ENCODE peak calls at places on chromosomes 1 and 21, in six cellular contexts. F is K562, K is endothelial cell of umbilical vein, A is A549, H is HepG2, P is GM12878. R is an unnamed sample.

GRCh38 chr1:17675681-17676243 is 79.4 kb upstream of the ACTL8 start:
- DNase-seq in F (no peak), P (no peak), H (no peak), A (no peak), K (no peak), R (no peak)

GRCh38 chr1:85473390-85473789 is 8.4 kb upstream of the DDAH1 start:
- DNase-seq in A (peak; percentile 73), P (no peak), H (peak; percentile 10), K (no peak), F (no peak), R (no peak)

GRCh38 chr1:173477286-173478098 is at the start of gene PRDX6:
- DNase-seq in H (peak; percentile 48), A (no peak), F (no peak), K (peak; percentile 80), P (no peak), R (peak; percentile 87)

GRCh38 chr1:43036932-43037331 is 78.3 kb upstream of the SLC2A1 start:
- DNase-seq in F (no peak), K (no peak), A (no peak), P (no peak), H (no peak), R (no peak)

GRCh38 chr1:43789604-43790288 is 82.4 kb downstream of the ST3GAL3 start:
- DNase-seq in H (no peak), F (no peak), P (no peak), K (no peak), A (no peak), R (no peak)

GRCh38 chr1:206002833-206003532 is at the start of gene RAB7B:
- DNase-seq in K (no peak), F (no peak), P (no peak), A (no peak), H (no peak), R (no peak)

GRCh38 chr1:14877224-14877623 is 276.3 kb upstream of the TMEM51 start:
- DNase-seq in H (no peak), P (no peak), K (no peak), A (no peak), F (peak; percentile 45), R (no peak)

GRCh38 chr1:202562443-202563060 is 147.7 kb downstream of the SYT2 start:
- DNase-seq in H (no peak), F (no peak), A (no peak), K (no peak), P (no peak), R (no peak)

GRCh38 chr1:7938070-7938469 is 2.6 kb downstream of the TNFRSF9 start:
- DNase-seq in H (no peak), F (no peak), K (no peak), P (no peak), A (no peak), R (no peak)

GRCh38 chr1:248521856-248522255 is 14.0 kb downstream of the OR2G6 start:
- DNase-seq in K (no peak), H (no peak), F (no peak), P (no peak), A (no peak), R (no peak)

GRCh38 chr1:31434979-31435378 is 22.0 kb downstream of the SERINC2 start:
- DNase-seq in A (no peak), K (no peak), F (no peak), P (no peak), H (no peak), R (no peak)

GRCh38 chr1:74010206-74010605 is 187.8 kb downstream of the LRRIQ3 start:
- DNase-seq in H (peak; percentile 16), K (no peak), F (no peak), P (no peak), A (no peak), R (peak; percentile 33)

GRCh38 chr1:176033879-176034278 is 173.2 kb downstream of the COP1 start:
- DNase-seq in H (no peak), K (peak; percentile 64), P (no peak), F (no peak), A (no peak), R (no peak)

GRCh38 chr1:46187106-46187869 is 10.9 kb downstream of the POMGNT1 start:
- DNase-seq in P (no peak), H (no peak), K (no peak), F (no peak), A (no peak), R (no peak)

GRCh38 chr1:192831706-192832355 is 23.0 kb downstream of the RGS2 start:
- DNase-seq in A (no peak), K (no peak), P (no peak), H (no peak), F (no peak), R (no peak)

GRCh38 chr1:111600886-111601386 is 18.7 kb upstream of the RAP1A start:
- DNase-seq in A (no peak), K (no peak), F (no peak), H (no peak), P (peak; percentile 98), R (no peak)

GRCh38 chr21:38438476-38438893 is 59.8 kb downstream of the ERG start:
- DNase-seq in F (no peak), K (peak; percentile 67), A (peak; percentile 19), H (no peak), P (no peak), R (peak; percentile 30)

GRCh38 chr1:168485048-168485447 is 58.7 kb downstream of the XCL2 start:
- DNase-seq in A (no peak), P (no peak), K (no peak), H (no peak), F (no peak), R (no peak)

GRCh38 chr1:92623187-92623778 is 136.6 kb upstream of the GFI1 start:
- DNase-seq in A (peak; percentile 3), P (no peak), F (peak; percentile 8), K (peak; percentile 28), H (peak; percentile 10), R (peak; percentile 56)

GRCh38 chr1:179126338-179127060 is 44.6 kb downstream of the TOR3A start:
- DNase-seq in F (no peak), H (no peak), A (no peak), P (no peak), K (peak; percentile 63), R (no peak)

GRCh38 chr21:36710729-36711048 is 11.8 kb downstream of the SIM2 start:
- DNase-seq in F (peak; percentile 52), A (no peak), P (no peak), H (no peak), K (no peak), R (peak; percentile 71)

GRCh38 chr1:159190441-159190840 is 14.2 kb upstream of the ACKR1 start:
- DNase-seq in K (no peak), F (no peak), P (no peak), A (no peak), H (no peak), R (no peak)

GRCh38 chr21:41932191-41932575 is 21.6 kb downstream of the C2CD2 start:
- DNase-seq in A (peak; percentile 68), K (peak; percentile 69), H (no peak), P (no peak), F (peak; percentile 43), R (no peak)

GRCh38 chr1:5648410-5649165 is 343.6 kb downstream of the NPHP4 start:
- DNase-seq in P (no peak), A (no peak), F (no peak), H (peak; percentile 52), K (no peak), R (peak; percentile 38)

GRCh38 chr1:24108334-24109165 is 3.4 kb downstream of the MYOM3 start:
- DNase-seq in H (peak; percentile 75), K (peak; percentile 68), F (peak; percentile 34), P (no peak), A (peak; percentile 68), R (no peak)

GRCh38 chr1:226964068-226964425 is 24.0 kb downstream of the COQ8A start:
- DNase-seq in F (no peak), K (no peak), P (no peak), H (no peak), A (no peak), R (peak; percentile 43)

GRCh38 chr1:168811213-168811612 is 82.2 kb upstream of the DPT start:
- DNase-seq in K (no peak), H (peak; percentile 52), F (no peak), A (peak; percentile 34), P (no peak), R (no peak)

GRCh38 chr1:110487676-110488075 is 31.3 kb downstream of the KCNA10 start:
- DNase-seq in A (no peak), P (no peak), K (no peak), H (no peak), F (no peak), R (no peak)

DNA sequence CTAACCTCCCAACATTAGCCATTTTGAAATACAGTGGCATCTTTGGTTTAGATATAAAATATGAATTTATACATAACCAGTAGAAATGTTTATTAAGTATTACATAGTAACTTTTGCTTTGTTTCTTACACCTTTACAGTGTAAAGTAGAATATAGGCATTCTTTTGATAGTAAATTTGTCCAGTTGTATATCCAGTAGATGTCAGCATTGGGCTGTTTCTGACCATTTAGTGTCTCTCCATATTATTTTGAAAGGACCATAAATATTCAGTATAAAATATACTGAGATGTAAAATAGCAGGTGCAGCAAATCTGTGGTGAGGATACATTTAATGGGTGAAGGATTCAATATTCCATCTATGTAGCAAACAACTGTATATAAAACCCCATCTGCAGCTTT is 115.8 kb upstream of the ZRANB2 start:
- DNase-seq in A (no peak), F (no peak), K (peak; percentile 16), P (no peak), H (no peak), R (peak; percentile 20)
- TF ChIP-seq CTCF in A (peak; percentile 18), F (no peak), K (no peak), P (no peak), H (no peak), R (no peak)

DNA sequence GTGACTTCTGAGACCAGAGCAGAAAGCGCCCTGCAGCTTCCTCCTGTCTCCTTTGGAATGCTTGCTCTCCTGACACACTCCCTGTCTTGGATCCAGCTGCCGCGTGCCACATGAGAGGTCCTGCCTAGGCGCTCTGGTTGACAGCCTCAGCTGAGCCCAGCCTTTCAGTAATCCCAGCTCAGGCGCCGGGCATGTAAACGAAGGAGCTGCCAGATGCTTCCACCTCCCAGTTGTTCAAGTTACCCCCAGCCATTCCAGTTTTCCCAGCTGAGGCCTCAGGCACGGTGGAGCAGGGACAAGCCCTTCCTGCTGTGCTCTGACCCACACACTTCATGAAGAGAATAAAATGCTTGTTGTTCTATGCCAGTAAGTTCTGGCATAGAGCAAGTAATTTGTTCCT is 14.3 kb upstream of the CD34 start:
- DNase-seq in K (peak; percentile 88), F (no peak), P (no peak), H (no peak), A (no peak), R (no peak)
- TF ChIP-seq MYC in K (no peak), F (no peak), P (no peak), H (no peak), A (no peak), R (no peak)

GRCh38 chr1:40014812-40015594 is 25.5 kb upstream of the CAP1 start:
- DNase-seq in P (no peak), K (peak; percentile 81), H (no peak), A (peak; percentile 27), F (no peak), R (no peak)
- TF ChIP-seq MAX in P (no peak), K (no peak), H (no peak), A (no peak), F (no peak), R (no peak)

DNA sequence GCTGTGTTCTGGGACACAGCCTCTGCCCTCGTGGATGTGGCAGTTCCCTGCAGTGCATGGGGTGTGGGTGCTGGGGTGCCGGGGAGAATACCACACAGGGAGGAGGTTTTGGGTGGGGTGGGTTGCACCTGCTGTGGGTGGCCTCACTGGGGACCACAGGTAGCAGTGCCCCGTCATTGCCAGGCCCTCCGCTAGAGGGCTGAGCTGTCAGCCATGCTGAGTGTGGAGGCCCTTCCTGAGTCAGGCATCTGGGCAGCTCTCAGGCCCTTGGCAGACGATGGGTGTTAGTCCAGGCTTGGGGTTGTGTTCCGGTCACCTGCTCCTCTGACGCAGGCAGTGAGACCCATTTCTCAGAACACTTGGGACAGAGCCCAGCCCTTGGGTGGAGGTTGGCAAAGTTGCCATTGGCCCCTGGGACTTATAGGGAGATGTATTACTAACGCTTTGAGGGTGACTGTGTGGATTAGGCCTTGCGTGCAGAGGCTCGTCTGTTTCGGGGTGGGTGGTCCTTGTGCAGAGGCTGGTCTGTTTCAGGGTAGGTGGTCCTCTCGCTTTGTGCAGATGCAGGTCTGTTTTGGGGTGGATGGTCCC is 23.9 kb downstream of the PCNT start:
- DNase-seq in A (no peak), K (no peak), P (no peak), F (no peak), H (no peak), R (no peak)
- TF ChIP-seq CTCF in A (no peak), K (no peak), P (no peak), F (no peak), H (no peak), R (no peak)

R was measured in NB4.